ENCODE peak calls at places on chromosomes 3 and 15, in eight cellular contexts. N, W, B, M, Q, K, H and T are unnamed samples.

GRCh38 chr3:64645236-64645635 is 42.6 kb downstream of the ADAMTS9 start:
- DNase-seq in N (no peak), W (no peak), B (no peak), M (no peak), Q (no peak), K (no peak), H (no peak), T (peak)

GRCh38 chr15:80776420-80777045 is 2.6 kb upstream of the CEMIP start:
- DNase-seq in N (peak), W (peak), B (peak), M (peak), Q (peak), K (peak), H (peak), T (peak)

GRCh38 chr3:162879163-162879562 is 1382.6 kb downstream of the OTOL1 start:
- DNase-seq in N (no peak), W (no peak), B (no peak), M (no peak), Q (no peak), K (no peak), H (no peak), T (no peak)

GRCh38 chr3:16905704-16906103 is 20.9 kb downstream of the PLCL2 start:
- DNase-seq in N (no peak), W (no peak), B (no peak), M (no peak), Q (no peak), K (no peak), H (no peak), T (no peak)

GRCh38 chr15:74319138-74319460 is 48.3 kb downstream of the CYP11A1 start:
- DNase-seq in N (no peak), W (no peak), B (no peak), M (no peak), Q (no peak), K (no peak), H (no peak), T (no peak)

GRCh38 chr3:61299343-61299742 is 48.1 kb upstream of the FHIT start:
- DNase-seq in N (no peak), W (no peak), B (no peak), M (no peak), Q (no peak), K (no peak), H (no peak), T (no peak)

GRCh38 chr15:97747342-97747741 is 213.2 kb upstream of the ARRDC4 start:
- DNase-seq in N (no peak), W (no peak), B (no peak), M (peak), Q (no peak), K (no peak), H (no peak), T (no peak)

GRCh38 chr3:172140499-172141391 is 101.4 kb downstream of the FNDC3B start:
- DNase-seq in N (no peak), W (no peak), B (peak), M (peak), Q (no peak), K (no peak), H (peak), T (peak)

GRCh38 chr3:52053307-52054304 is 2.8 kb downstream of the DUSP7 start:
- DNase-seq in N (peak), W (peak), B (no peak), M (peak), Q (peak), K (peak), H (no peak), T (no peak)

GRCh38 chr3:56355570-56356185 is 112.6 kb downstream of the ERC2 start:
- DNase-seq in N (no peak), W (no peak), B (no peak), M (no peak), Q (no peak), K (no peak), H (no peak), T (no peak)

GRCh38 chr15:42035362-42035761 is 14.5 kb upstream of the PLA2G4E start:
- DNase-seq in N (no peak), W (no peak), B (no peak), M (peak), Q (no peak), K (peak), H (peak), T (no peak)

GRCh38 chr3:14290631-14291385 is 111.6 kb upstream of the SLC6A6 start:
- DNase-seq in N (no peak), W (no peak), B (no peak), M (no peak), Q (no peak), K (no peak), H (no peak), T (no peak)

GRCh38 chr15:57752426-57752825 is 45.9 kb downstream of the POLR2M start:
- DNase-seq in N (no peak), W (no peak), B (no peak), M (no peak), Q (no peak), K (no peak), H (no peak), T (peak)